ENCODE peak calls at places on chromosomes 4 and X, in seven cellular contexts. O is GM23248, V is adrenal gland, E is mesendoderm, B is left lung, H is right lobe of liver, T is fibroblast of lung. D is an unnamed sample. For H3K4me1, the result is how much of the 10 kb centered on the place peaks cover.

GRCh38 chrX:43141885-43142284 is 363.9 kb upstream of the PPP1R2C start:
- DNase-seq in V (no peak), E (no peak), B (no peak), O (no peak), H (no peak), T (no peak), D (no peak)

GRCh38 chr4:16116493-16116990 is 32.7 kb upstream of the PROM1 start:
- DNase-seq in E (no peak), V (no peak), H (no peak), O (no peak), T (no peak), B (no peak), D (peak)

GRCh38 chr4:20426028-20426427 is 174.3 kb downstream of the SLIT2 start:
- DNase-seq in T (no peak), H (no peak), O (no peak), V (no peak), E (peak), B (no peak), D (no peak)

GRCh38 chrX:56978172-56978571 is 17.2 kb downstream of the SPIN3 start:
- DNase-seq in H (no peak), V (peak), B (no peak), E (peak), O (peak), T (peak), D (no peak)

GRCh38 chr4:108303488-108304177 is 134.9 kb upstream of the LEF1 start:
- DNase-seq in T (peak), E (peak), O (no peak), V (no peak), B (no peak), H (no peak), D (no peak)

GRCh38 chr4:105061136-105061696 is 85.5 kb upstream of the TET2 start:
- DNase-seq in E (peak), O (no peak), T (no peak), V (peak), H (no peak), B (peak), D (no peak)

GRCh38 chrX:150334100-150334499 is 29.0 kb upstream of the MAMLD1 start:
- DNase-seq in E (no peak), B (no peak), V (no peak), T (no peak), H (no peak), O (no peak), D (no peak)

GRCh38 chrX:13170966-13171558 is 126.6 kb upstream of the FAM9C start:
- DNase-seq in B (no peak), V (no peak), T (no peak), O (no peak), E (no peak), H (no peak), D (no peak)

GRCh38 chr4:114941522-114941921 is 171.9 kb downstream of the NDST4 start:
- DNase-seq in O (no peak), H (no peak), V (no peak), T (no peak), E (no peak), B (no peak), D (no peak)

GRCh38 chr4:16269742-16270522 is 43.7 kb upstream of the TAPT1 start:
- DNase-seq in O (peak), V (peak), E (no peak), B (no peak), T (peak), H (no peak), D (no peak)

GRCh38 chr4:37780444-37781133 is 45.9 kb upstream of the PGM2 start:
- DNase-seq in E (no peak), H (no peak), B (no peak), V (peak), O (peak), T (peak), D (no peak)

GRCh38 chr4:41418444-41418843 is 119.5 kb upstream of the LIMCH1 start:
- DNase-seq in E (peak), T (peak), O (peak), H (no peak), B (no peak), V (peak), D (peak)

GRCh38 chr4:165112258-165113156 is at the start of gene TMEM192:
- DNase-seq in T (peak), V (peak), E (peak), B (peak), H (peak), O (peak), D (peak)

GRCh38 chr4:55348436-55348835 is 2.4 kb downstream of the SRD5A3 start:
- DNase-seq in V (no peak), B (no peak), T (peak), O (peak), E (no peak), H (no peak), D (no peak)

GRCh38 chr4:140718240-140718639 is 37.9 kb downstream of the TBC1D9 start:
- DNase-seq in O (peak), H (no peak), E (no peak), T (peak), B (no peak), V (no peak), D (no peak)

GRCh38 chr4:140719693-140720092 is 36.5 kb downstream of the TBC1D9 start:
- DNase-seq in O (no peak), H (no peak), V (no peak), T (no peak), E (no peak), B (no peak), D (no peak)

GRCh38 chr4:140721088-140721421 is 35.1 kb downstream of the TBC1D9 start:
- DNase-seq in B (no peak), O (no peak), V (no peak), E (no peak), H (no peak), T (no peak), D (no peak)

GRCh38 chr4:140719022-140719421 is 37.2 kb downstream of the TBC1D9 start:
- DNase-seq in B (no peak), O (peak), E (no peak), H (no peak), T (peak), V (no peak), D (no peak)

DNA sequence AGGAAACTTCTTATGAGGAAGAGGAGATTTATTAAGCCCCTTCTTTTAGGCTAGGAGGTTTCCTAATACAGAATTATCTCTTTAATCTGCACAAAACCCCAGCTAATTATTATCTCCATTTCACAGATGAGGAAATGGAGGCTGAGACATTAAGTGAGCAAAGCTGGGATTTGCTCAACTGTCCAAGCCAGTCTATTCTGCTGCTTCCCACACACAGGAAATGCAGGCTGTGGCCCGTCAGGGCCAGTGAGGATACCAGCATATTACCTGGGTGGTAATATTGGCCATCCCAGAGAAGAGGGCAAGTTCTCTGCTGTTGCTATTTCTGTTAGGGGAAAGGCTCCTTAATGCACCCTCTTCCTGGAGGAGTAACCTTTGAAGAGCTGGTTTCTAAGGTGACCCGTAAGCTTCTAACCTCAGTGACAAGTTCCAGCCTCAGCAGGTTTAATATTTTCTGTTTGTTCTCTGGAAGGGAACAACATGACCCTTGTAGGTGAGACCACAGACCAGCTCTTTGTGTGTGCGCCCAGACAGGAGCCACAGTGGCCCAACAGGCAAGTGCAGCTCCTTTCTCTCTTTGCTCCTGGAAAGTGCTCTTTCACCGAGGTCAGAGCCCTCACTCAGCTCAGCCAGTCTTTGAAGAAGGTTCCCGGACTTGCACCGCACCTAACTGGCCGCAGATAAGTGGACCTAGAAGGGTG is 35.6 kb downstream of the TBC1D9 start:
- DNase-seq in E (no peak), O (no peak), H (no peak), T (no peak), B (peak), V (no peak), D (no peak)
- H3K4me1 ChIP-seq in E (under half), O (under half), H (under half), T (under half), B (under half), V (under half), D (under half)

DNA sequence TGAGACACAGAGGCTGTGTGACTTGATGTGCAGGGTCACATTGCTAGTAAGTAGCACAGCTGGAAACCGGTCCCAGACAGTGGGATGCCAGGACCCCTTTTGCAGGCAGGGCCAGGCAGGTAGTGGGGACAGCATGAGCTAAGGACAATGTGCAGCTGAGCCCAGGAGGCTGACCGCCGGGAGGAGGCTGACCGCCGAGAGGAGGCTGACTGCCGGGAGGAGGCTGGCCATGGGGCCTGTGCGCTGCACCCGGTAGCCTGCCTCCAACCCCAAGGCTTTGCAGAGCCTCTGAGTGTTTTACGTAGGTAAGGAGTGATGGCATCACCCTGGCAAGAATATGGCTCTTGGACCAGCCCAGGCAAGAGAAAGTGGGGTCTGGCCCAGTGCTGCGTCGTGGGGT is 58.9 kb downstream of the TBC1D14 start:
- DNase-seq in V (no peak), O (no peak), E (no peak), T (no peak), B (no peak), H (no peak), D (peak)
- H3K4me1 ChIP-seq in V (under half), O (under half), E (under half), T (under half), B (under half), H (under half), D (under half)

GRCh38 chr4:102322736-102323135 is 22.5 kb downstream of the SLC39A8 start:
- DNase-seq in T (no peak), V (no peak), E (peak), O (no peak), B (no peak), H (no peak), D (no peak)

GRCh38 chr4:102326951-102327350 is 18.3 kb downstream of the SLC39A8 start:
- DNase-seq in T (no peak), V (no peak), E (no peak), O (no peak), B (no peak), H (no peak), D (no peak)

GRCh38 chr4:102328045-102328444 is 17.2 kb downstream of the SLC39A8 start:
- DNase-seq in V (no peak), E (peak), O (peak), T (no peak), B (no peak), H (no peak), D (no peak)

GRCh38 chr4:102321260-102321991 is 23.9 kb downstream of the SLC39A8 start:
- DNase-seq in T (no peak), H (no peak), E (peak), B (no peak), V (no peak), O (peak), D (no peak)

DNA sequence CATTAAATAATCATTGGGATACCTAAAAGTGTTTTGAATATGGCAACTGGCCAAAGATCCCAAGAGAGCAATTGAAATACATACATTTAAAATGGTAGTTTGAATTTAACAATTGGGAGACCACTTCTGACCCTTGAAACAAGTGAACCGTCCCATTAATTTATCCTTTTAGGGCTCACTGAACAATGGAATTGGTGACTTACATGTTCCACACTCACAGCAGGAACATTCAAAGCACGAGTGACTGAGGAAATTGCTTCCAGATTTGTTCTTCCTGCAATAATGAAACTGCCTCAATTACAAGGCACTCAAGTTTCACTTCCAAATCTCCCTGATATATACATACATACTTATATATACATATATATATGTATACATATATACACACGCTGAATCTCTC is 20.6 kb downstream of the SLC39A8 start:
- DNase-seq in O (peak), B (no peak), T (no peak), E (no peak), H (no peak), V (no peak), D (no peak)
- H3K4me1 ChIP-seq in O (under half), B (under half), T (under half), E (under half), H (under half), V (under half), D (under half)

DNA sequence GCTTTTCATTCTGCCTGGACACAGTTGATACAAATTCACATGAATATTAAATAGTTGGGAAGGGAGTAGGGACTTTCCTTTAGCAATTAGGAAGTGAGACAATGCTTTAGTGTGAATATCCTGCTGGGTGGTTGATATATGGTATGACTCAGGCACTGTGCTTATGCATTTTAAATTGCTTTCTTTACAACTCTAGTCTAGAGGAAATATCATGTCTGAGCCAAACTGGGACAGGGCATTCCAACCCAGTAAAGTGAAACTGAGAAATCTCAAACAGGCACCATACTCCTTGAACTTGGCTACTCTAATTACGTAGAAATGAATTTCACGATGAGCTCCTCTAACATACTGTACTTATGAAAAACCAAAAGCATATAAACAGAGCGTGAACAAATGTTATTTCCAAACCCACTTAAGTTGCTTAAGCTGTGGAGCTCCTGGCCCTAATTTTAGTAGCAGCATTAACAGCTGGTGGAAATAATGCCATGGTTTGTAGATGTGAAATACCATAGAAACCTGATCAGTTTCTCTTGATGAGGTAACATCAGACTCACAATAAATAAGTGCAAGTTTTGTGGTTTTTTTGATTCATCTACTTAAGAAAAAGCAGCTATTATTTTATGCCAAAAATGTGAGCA is 242.9 kb upstream of the GK2 start:
- DNase-seq in O (peak), B (no peak), T (peak), E (peak), V (no peak), H (no peak), D (no peak)
- H3K4me1 ChIP-seq in O (under half), B (under half), T (under half), E (under half), V (under half), H (under half), D (under half)

GRCh38 chr4:8073206-8073863 is 85.3 kb downstream of the ABLIM2 start:
- DNase-seq in E (no peak), B (no peak), T (no peak), V (no peak), O (no peak), H (no peak), D (no peak)
- H3K4me1 ChIP-seq in E (under half), B (under half), T (under half), V (under half), O (under half), H (under half), D (under half)